ENCODE peak calls at places on chromosomes 7 and 10, in four cellular contexts. V is tibial artery, W is body of pancreas, C is upper lobe of left lung. A is an unnamed sample.

GRCh38 chr7:142300689-142301088 is 42.8 kb upstream of the PRSS58 start:
- DNase-seq in V (no peak), W (peak), C (no peak), A (no peak)

GRCh38 chr10:80196270-80196949 is 8.9 kb downstream of the ANXA11 start:
- DNase-seq in V (peak), W (peak), C (peak), A (peak)

GRCh38 chr7:102890971-102891692 is 21.7 kb upstream of the LRRC17 start:
- DNase-seq in V (no peak), W (no peak), C (no peak), A (no peak)

GRCh38 chr10:34370121-34370520 is 445.0 kb downstream of the PARD3 start:
- DNase-seq in V (no peak), W (no peak), C (no peak), A (no peak)

GRCh38 chr7:50632561-50633413 is 67.6 kb upstream of the DDC start:
- DNase-seq in V (peak), W (peak), C (peak), A (peak)

GRCh38 chr7:64313740-64314491 is at the start of gene ZNF736:
- DNase-seq in V (peak), W (peak), C (peak), A (peak)

GRCh38 chr7:75042831-75043703 is 30.5 kb downstream of the RCC1L start:
- DNase-seq in V (no peak), W (no peak), C (peak), A (no peak)

GRCh38 chr10:108877130-108877529 is 1046.2 kb downstream of the XPNPEP1 start:
- DNase-seq in V (no peak), W (no peak), C (no peak), A (no peak)

GRCh38 chr7:100585511-100586265 is at the start of gene LRCH4:
- DNase-seq in V (peak), W (peak), C (peak), A (peak)

GRCh38 chr10:988667-989545 is 672 bp downstream of the GTPBP4 start:
- DNase-seq in V (no peak), W (no peak), C (no peak), A (no peak)

GRCh38 chr10:70675496-70676161 is 3.3 kb downstream of the ADAMTS14 start:
- DNase-seq in V (no peak), W (no peak), C (no peak), A (no peak)

GRCh38 chr10:89342219-89342966 is 14.6 kb downstream of the IFIT3 start:
- DNase-seq in V (peak), W (no peak), C (no peak), A (no peak)

GRCh38 chr10:126062132-126063032 is 166.0 kb downstream of the FANK1 start:
- DNase-seq in V (peak), W (peak), C (no peak), A (no peak)

GRCh38 chr10:70376436-70377378 is 5.7 kb downstream of the LRRC20 start:
- DNase-seq in V (no peak), W (no peak), C (no peak), A (no peak)

GRCh38 chr10:72186633-72187330 is 29.0 kb upstream of the ANAPC16 start:
- DNase-seq in V (no peak), W (no peak), C (no peak), A (no peak)

GRCh38 chr7:1999278-1999984 is 233.3 kb downstream of the MAD1L1 start:
- DNase-seq in V (no peak), W (no peak), C (peak), A (no peak)

GRCh38 chr7:80833289-80834104 is 85.4 kb downstream of the SEMA3C start:
- DNase-seq in V (no peak), W (no peak), C (no peak), A (no peak)

GRCh38 chr10:88232029-88232895 is 350.9 kb downstream of the RNLS start:
- DNase-seq in V (peak), W (peak), C (no peak), A (no peak)

GRCh38 chr7:107212719-107213118 is 43.9 kb downstream of the HBP1 start:
- DNase-seq in V (no peak), W (no peak), C (no peak), A (no peak)

GRCh38 chr7:84647797-84648762 is 453.5 kb upstream of the SEMA3A start:
- DNase-seq in V (no peak), W (no peak), C (no peak), A (no peak)

GRCh38 chr7:111357691-111358090 is 204.6 kb downstream of the IMMP2L start:
- DNase-seq in V (no peak), W (no peak), C (no peak), A (no peak)

GRCh38 chr10:128574616-128575210 is 448.5 kb upstream of the MKI67 start:
- DNase-seq in V (no peak), W (no peak), C (peak), A (no peak)

GRCh38 chr7:29480456-29480855 is 83.2 kb upstream of the PRR15 start:
- DNase-seq in V (no peak), W (peak), C (no peak), A (no peak)

GRCh38 chr7:125195156-125195555 is 265.5 kb upstream of the POT1 start:
- DNase-seq in V (no peak), W (no peak), C (no peak), A (no peak)

GRCh38 chr10:25209618-25210017 is 34.8 kb downstream of the GPR158 start:
- DNase-seq in V (no peak), W (no peak), C (no peak), A (no peak)

GRCh38 chr7:15686957-15687644 is 618 bp upstream of the MEOX2 start:
- DNase-seq in V (no peak), W (no peak), C (peak), A (no peak)

GRCh38 chr10:35898722-35899485 is 256.8 kb upstream of the FZD8 start:
- DNase-seq in V (no peak), W (no peak), C (peak), A (no peak)

GRCh38 chr7:100803398-100804161 is 23.7 kb downstream of the EPHB4 start:
- DNase-seq in V (peak), W (peak), C (no peak), A (peak)

GRCh38 chr7:155218276-155219153 is 79.2 kb upstream of the INSIG1 start:
- DNase-seq in V (peak), W (no peak), C (no peak), A (no peak)

GRCh38 chr7:156041398-156041797 is 229.1 kb upstream of the SHH start:
- DNase-seq in V (no peak), W (no peak), C (no peak), A (no peak)

GRCh38 chr10:129934196-129934925 is 29.7 kb downstream of the EBF3 start:
- DNase-seq in V (peak), W (no peak), C (no peak), A (no peak)

GRCh38 chr10:96334888-96335526 is 23.8 kb downstream of the OPALIN start:
- DNase-seq in V (no peak), W (peak), C (no peak), A (no peak)

GRCh38 chr7:101832205-101832631 is 14.8 kb downstream of the CUX1 start:
- DNase-seq in V (no peak), W (no peak), C (no peak), A (no peak)

GRCh38 chr7:82700739-82701138 is 257.2 kb upstream of the CACNA2D1 start:
- DNase-seq in V (no peak), W (no peak), C (no peak), A (no peak)

GRCh38 chr7:130201796-130202195 is 3.4 kb downstream of the TMEM209 start:
- DNase-seq in V (no peak), W (no peak), C (no peak), A (no peak)

GRCh38 chr7:45580053-45580872 is 6.1 kb downstream of the ADCY1 start:
- DNase-seq in V (peak), W (no peak), C (peak), A (no peak)
- TF ChIP-seq CTCF in V (no peak), W (no peak), C (peak), A (no peak)

GRCh38 chr7:117385340-117386124 is 41.8 kb downstream of the ASZ1 start:
- DNase-seq in V (no peak), W (no peak), C (no peak), A (no peak)
- TF ChIP-seq CTCF in V (peak), W (peak), C (no peak), A (no peak)

GRCh38 chr10:32646535-32646934 is 200.6 kb downstream of the CCDC7 start:
- DNase-seq in V (no peak), W (no peak), C (no peak), A (no peak)
- TF ChIP-seq CTCF in V (no peak), W (no peak), C (no peak), A (no peak)

DNA sequence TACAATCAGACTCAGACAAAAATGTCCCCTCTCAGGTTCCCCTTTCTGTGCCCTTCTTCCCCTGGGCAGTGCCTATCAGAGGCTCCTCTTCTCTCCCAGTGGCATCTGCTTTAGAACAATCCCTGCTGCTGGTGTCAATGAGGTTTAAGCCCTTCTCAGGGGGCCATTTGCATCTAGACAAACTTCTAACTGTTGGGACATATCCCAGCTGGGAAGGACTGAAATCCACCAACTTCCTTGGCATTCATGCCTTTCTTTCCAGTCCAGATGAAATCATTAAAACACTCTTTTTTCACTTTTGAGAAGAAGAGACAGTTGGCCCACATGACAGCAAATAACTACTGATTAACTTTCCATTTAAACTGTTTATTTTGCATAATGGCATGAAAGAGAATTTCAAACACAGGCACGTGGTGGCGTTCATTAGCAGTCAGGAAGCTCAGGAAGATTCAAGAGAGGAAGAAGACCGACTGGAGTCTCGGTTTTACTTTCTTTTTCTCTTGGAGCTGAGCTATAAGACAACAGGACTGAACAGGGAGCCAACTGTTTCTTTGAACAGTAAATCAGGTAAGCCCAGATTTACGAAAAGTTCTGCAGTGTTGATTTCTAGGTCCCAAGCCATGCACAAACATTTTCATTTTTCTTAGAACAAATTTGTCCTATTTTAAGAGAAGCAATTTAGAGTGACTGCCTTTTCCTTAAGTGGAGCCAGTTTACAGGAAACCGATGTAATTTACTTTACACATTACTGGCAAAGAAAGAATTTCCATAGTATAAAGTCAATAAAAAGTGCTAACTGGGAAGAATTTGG is at the start of gene GIMAP2:
- DNase-seq in V (no peak), W (no peak), C (no peak), A (no peak)
- TF ChIP-seq CTCF in V (no peak), W (no peak), C (no peak), A (no peak)

GRCh38 chr10:48306870-48307531 is 524 bp downstream of the MAPK8 start:
- DNase-seq in V (peak), W (peak), C (peak), A (no peak)

GRCh38 chr10:48307584-48307983 is 1.1 kb downstream of the MAPK8 start:
- DNase-seq in V (no peak), W (no peak), C (no peak), A (no peak)

GRCh38 chr10:48305905-48306264 is 592 bp upstream of the MAPK8 start:
- DNase-seq in V (no peak), W (no peak), C (no peak), A (no peak)

GRCh38 chr10:48306265-48306869 is at the start of gene MAPK8:
- DNase-seq in V (peak), W (peak), C (peak), A (peak)

GRCh38 chr10:48309711-48310226 is 3.3 kb downstream of the MAPK8 start:
- DNase-seq in V (no peak), W (no peak), C (no peak), A (no peak)
- TF ChIP-seq CTCF in V (no peak), W (no peak), C (no peak), A (no peak)

GRCh38 chr10:13535346-13535745 is 6.5 kb upstream of the BEND7 start:
- DNase-seq in V (no peak), W (no peak), C (no peak), A (no peak)

GRCh38 chr10:13542533-13542932 is 13.7 kb upstream of the BEND7 start:
- DNase-seq in V (no peak), W (no peak), C (no peak), A (no peak)

GRCh38 chr10:13536674-13537366 is 8.0 kb upstream of the BEND7 start:
- DNase-seq in V (no peak), W (peak), C (no peak), A (no peak)
- TF ChIP-seq CTCF in V (peak), W (peak), C (peak), A (no peak)

GRCh38 chr10:93386496-93387369 is 95.4 kb downstream of the MYOF start:
- DNase-seq in V (no peak), W (no peak), C (peak), A (no peak)
- TF ChIP-seq CTCF in V (no peak), W (no peak), C (peak), A (no peak)

GRCh38 chr10:105063796-105064195 is 422.7 kb downstream of the SORCS3 start:
- DNase-seq in V (no peak), W (peak), C (no peak), A (no peak)
- TF ChIP-seq CTCF in V (no peak), W (peak), C (peak), A (no peak)